ENCODE peak calls at places on chromosome 15, in six cellular contexts. One of them, this sample, is unnamed.

GRCh38 chr15:55196011-55196410 is 730 bp downstream of the RSL24D1 start:
- DNase-seq in T-helper 2 cell: no peak
- DNase-seq in COR-L47: no peak
- DNase-seq in AG04450: no peak
- DNase-seq in amniotic stem cell: no peak
- DNase-seq in heart left ventricle: no peak
- DNase-seq in this sample: no peak

GRCh38 chr15:86571873-86572272 is 492.2 kb downstream of the AGBL1 start:
- DNase-seq in T-helper 2 cell: no peak
- DNase-seq in COR-L47: no peak
- DNase-seq in AG04450: no peak
- DNase-seq in amniotic stem cell: no peak
- DNase-seq in heart left ventricle: peak
- DNase-seq in this sample: no peak

GRCh38 chr15:92846716-92847115 is 53.4 kb upstream of the CHD2 start:
- DNase-seq in T-helper 2 cell: no peak
- DNase-seq in COR-L47: no peak
- DNase-seq in AG04450: peak
- DNase-seq in amniotic stem cell: no peak
- DNase-seq in heart left ventricle: no peak
- DNase-seq in this sample: no peak

GRCh38 chr15:25416693-25417092 is 22.1 kb downstream of the UBE3A start:
- DNase-seq in T-helper 2 cell: no peak
- DNase-seq in COR-L47: peak
- DNase-seq in AG04450: no peak
- DNase-seq in amniotic stem cell: no peak
- DNase-seq in heart left ventricle: no peak
- DNase-seq in this sample: no peak

GRCh38 chr15:72474912-72475601 is 927 bp downstream of the ARIH1 start:
- DNase-seq in T-helper 2 cell: peak
- DNase-seq in COR-L47: peak
- DNase-seq in AG04450: peak
- DNase-seq in amniotic stem cell: no peak
- DNase-seq in heart left ventricle: peak
- DNase-seq in this sample: peak

GRCh38 chr15:91678003-91678402 is 175.5 kb upstream of the SLCO3A1 start:
- DNase-seq in T-helper 2 cell: no peak
- DNase-seq in COR-L47: no peak
- DNase-seq in AG04450: no peak
- DNase-seq in amniotic stem cell: no peak
- DNase-seq in heart left ventricle: no peak
- DNase-seq in this sample: no peak

GRCh38 chr15:101014921-101015841 is 96.0 kb downstream of the LRRK1 start:
- DNase-seq in T-helper 2 cell: peak
- DNase-seq in COR-L47: peak
- DNase-seq in AG04450: no peak
- DNase-seq in amniotic stem cell: peak
- DNase-seq in heart left ventricle: peak
- DNase-seq in this sample: peak

GRCh38 chr15:73697033-73697467 is 12.9 kb downstream of the CD276 start:
- DNase-seq in T-helper 2 cell: peak
- DNase-seq in COR-L47: peak
- DNase-seq in AG04450: peak
- DNase-seq in amniotic stem cell: peak
- DNase-seq in heart left ventricle: peak
- DNase-seq in this sample: peak

GRCh38 chr15:80950291-80951078 is 39.1 kb downstream of the MESD start:
- DNase-seq in T-helper 2 cell: no peak
- DNase-seq in COR-L47: no peak
- DNase-seq in AG04450: no peak
- DNase-seq in amniotic stem cell: no peak
- DNase-seq in heart left ventricle: no peak
- DNase-seq in this sample: no peak

GRCh38 chr15:57167821-57168395 is 208.4 kb upstream of the CGNL1 start:
- DNase-seq in T-helper 2 cell: no peak
- DNase-seq in COR-L47: no peak
- DNase-seq in AG04450: no peak
- DNase-seq in amniotic stem cell: no peak
- DNase-seq in heart left ventricle: no peak
- DNase-seq in this sample: no peak

GRCh38 chr15:58903232-58903631 is 30.2 kb downstream of the SLTM start:
- DNase-seq in T-helper 2 cell: no peak
- DNase-seq in COR-L47: no peak
- DNase-seq in AG04450: no peak
- DNase-seq in amniotic stem cell: no peak
- DNase-seq in heart left ventricle: no peak
- DNase-seq in this sample: no peak